ENCODE peak calls at places on chromosomes 1 and 21, in nine cellular contexts. One of them, this sample, is unnamed.
A peak's percentile ranks its signal among the peaks of the same experiment; 100 is the strongest.

GRCh38 chr1:1397839-1398523 is 1.2 kb downstream of the CCNL2 start:
- DNase-seq in fibroblast of lung: peak; percentile 36
- DNase-seq in H9: no peak
- DNase-seq in neural progenitor cell: no peak
- DNase-seq in AG09319: no peak
- DNase-seq in mucosa of descending colon: no peak
- DNase-seq in left ventricle myocardium inferior: no peak
- DNase-seq in GM06990: no peak
- DNase-seq in epithelial cell of esophagus: peak; percentile 70
- DNase-seq in this sample: no peak

GRCh38 chr1:39575191-39576015 is 1.2 kb downstream of the PABPC4 start:
- DNase-seq in neural progenitor cell: peak; percentile 69
- DNase-seq in epithelial cell of esophagus: peak; percentile 40
- DNase-seq in GM06990: no peak
- DNase-seq in left ventricle myocardium inferior: peak; percentile 60
- DNase-seq in H9: peak; percentile 42
- DNase-seq in mucosa of descending colon: peak; percentile 72
- DNase-seq in fibroblast of lung: peak; percentile 73
- DNase-seq in AG09319: no peak
- DNase-seq in this sample: peak; percentile 80

GRCh38 chr1:203169770-203170520 is 5.7 kb downstream of the MYBPH start:
- DNase-seq in left ventricle myocardium inferior: no peak
- DNase-seq in H9: no peak
- DNase-seq in fibroblast of lung: no peak
- DNase-seq in epithelial cell of esophagus: no peak
- DNase-seq in AG09319: no peak
- DNase-seq in GM06990: no peak
- DNase-seq in mucosa of descending colon: no peak
- DNase-seq in neural progenitor cell: no peak
- DNase-seq in this sample: no peak

GRCh38 chr1:27000817-27001460 is 7.4 kb downstream of the TRNP1 start:
- DNase-seq in H9: no peak
- DNase-seq in GM06990: no peak
- DNase-seq in mucosa of descending colon: no peak
- DNase-seq in neural progenitor cell: no peak
- DNase-seq in AG09319: no peak
- DNase-seq in fibroblast of lung: peak; percentile 81
- DNase-seq in epithelial cell of esophagus: peak; percentile 68
- DNase-seq in left ventricle myocardium inferior: no peak
- DNase-seq in this sample: no peak

GRCh38 chr1:16021681-16022080 is at the start of gene CLCNKA:
- DNase-seq in GM06990: no peak
- DNase-seq in H9: no peak
- DNase-seq in epithelial cell of esophagus: no peak
- DNase-seq in neural progenitor cell: no peak
- DNase-seq in mucosa of descending colon: no peak
- DNase-seq in left ventricle myocardium inferior: no peak
- DNase-seq in AG09319: no peak
- DNase-seq in fibroblast of lung: no peak
- DNase-seq in this sample: no peak

GRCh38 chr1:224542783-224543440 is 73.2 kb upstream of the CNIH3 start:
- DNase-seq in AG09319: peak; percentile 77
- DNase-seq in GM06990: no peak
- DNase-seq in mucosa of descending colon: no peak
- DNase-seq in left ventricle myocardium inferior: no peak
- DNase-seq in H9: no peak
- DNase-seq in epithelial cell of esophagus: peak; percentile 94
- DNase-seq in neural progenitor cell: no peak
- DNase-seq in fibroblast of lung: peak; percentile 100
- DNase-seq in this sample: no peak

GRCh38 chr1:226702318-226702956 is 36.6 kb downstream of the ITPKB start:
- DNase-seq in epithelial cell of esophagus: peak; percentile 66
- DNase-seq in fibroblast of lung: peak; percentile 74
- DNase-seq in AG09319: peak; percentile 61
- DNase-seq in left ventricle myocardium inferior: no peak
- DNase-seq in mucosa of descending colon: no peak
- DNase-seq in GM06990: no peak
- DNase-seq in H9: no peak
- DNase-seq in neural progenitor cell: no peak
- DNase-seq in this sample: no peak

GRCh38 chr1:228770779-228771223 is 35.5 kb downstream of the RHOU start:
- DNase-seq in fibroblast of lung: no peak
- DNase-seq in H9: no peak
- DNase-seq in left ventricle myocardium inferior: no peak
- DNase-seq in epithelial cell of esophagus: no peak
- DNase-seq in GM06990: no peak
- DNase-seq in AG09319: no peak
- DNase-seq in neural progenitor cell: no peak
- DNase-seq in mucosa of descending colon: no peak
- DNase-seq in this sample: no peak

GRCh38 chr1:8409107-8409506 is 91.2 kb downstream of the SLC45A1 start:
- DNase-seq in neural progenitor cell: peak; percentile 48
- DNase-seq in mucosa of descending colon: no peak
- DNase-seq in epithelial cell of esophagus: peak; percentile 47
- DNase-seq in AG09319: no peak
- DNase-seq in left ventricle myocardium inferior: no peak
- DNase-seq in H9: no peak
- DNase-seq in GM06990: no peak
- DNase-seq in fibroblast of lung: peak; percentile 69
- DNase-seq in this sample: peak; percentile 34

GRCh38 chr21:41168391-41169257 is 664 bp downstream of the BACE2 start:
- DNase-seq in H9: peak; percentile 51
- DNase-seq in fibroblast of lung: peak; percentile 82
- DNase-seq in epithelial cell of esophagus: peak; percentile 60
- DNase-seq in left ventricle myocardium inferior: peak; percentile 42
- DNase-seq in AG09319: no peak
- DNase-seq in neural progenitor cell: peak; percentile 62
- DNase-seq in mucosa of descending colon: peak; percentile 70
- DNase-seq in GM06990: peak; percentile 6
- DNase-seq in this sample: peak; percentile 38

GRCh38 chr1:181206513-181206912 is 118.0 kb downstream of the IER5 start:
- DNase-seq in epithelial cell of esophagus: no peak
- DNase-seq in mucosa of descending colon: no peak
- DNase-seq in neural progenitor cell: no peak
- DNase-seq in left ventricle myocardium inferior: peak; percentile 24
- DNase-seq in H9: no peak
- DNase-seq in GM06990: no peak
- DNase-seq in fibroblast of lung: no peak
- DNase-seq in AG09319: no peak
- DNase-seq in this sample: no peak

GRCh38 chr1:221035680-221036153 is 156.5 kb downstream of the HLX start:
- DNase-seq in epithelial cell of esophagus: peak; percentile 49
- DNase-seq in fibroblast of lung: peak; percentile 70
- DNase-seq in GM06990: no peak
- DNase-seq in H9: no peak
- DNase-seq in left ventricle myocardium inferior: no peak
- DNase-seq in mucosa of descending colon: no peak
- DNase-seq in AG09319: no peak
- DNase-seq in neural progenitor cell: no peak
- DNase-seq in this sample: no peak

GRCh38 chr1:119986007-119986497 is 83.4 kb downstream of the NOTCH2 start:
- DNase-seq in H9: no peak
- DNase-seq in GM06990: no peak
- DNase-seq in AG09319: no peak
- DNase-seq in fibroblast of lung: no peak
- DNase-seq in mucosa of descending colon: no peak
- DNase-seq in left ventricle myocardium inferior: no peak
- DNase-seq in neural progenitor cell: no peak
- DNase-seq in epithelial cell of esophagus: no peak
- DNase-seq in this sample: no peak

GRCh38 chr1:35935989-35936388 is 5.1 kb downstream of the AGO3 start:
- DNase-seq in fibroblast of lung: peak; percentile 73
- DNase-seq in GM06990: peak; percentile 18
- DNase-seq in H9: no peak
- DNase-seq in epithelial cell of esophagus: no peak
- DNase-seq in mucosa of descending colon: no peak
- DNase-seq in AG09319: no peak
- DNase-seq in left ventricle myocardium inferior: no peak
- DNase-seq in neural progenitor cell: no peak
- DNase-seq in this sample: no peak

GRCh38 chr1:26378088-26378878 is 5.7 kb upstream of the ZNF683 start:
- DNase-seq in fibroblast of lung: peak; percentile 99
- DNase-seq in neural progenitor cell: no peak
- DNase-seq in mucosa of descending colon: peak; percentile 54
- DNase-seq in AG09319: peak; percentile 89
- DNase-seq in epithelial cell of esophagus: peak; percentile 95
- DNase-seq in left ventricle myocardium inferior: no peak
- DNase-seq in H9: no peak
- DNase-seq in GM06990: peak; percentile 78
- DNase-seq in this sample: peak; percentile 85

GRCh38 chr1:8252266-8252951 is 65.5 kb upstream of the SLC45A1 start:
- DNase-seq in mucosa of descending colon: peak; percentile 14
- DNase-seq in fibroblast of lung: no peak
- DNase-seq in epithelial cell of esophagus: peak; percentile 40
- DNase-seq in GM06990: no peak
- DNase-seq in H9: no peak
- DNase-seq in neural progenitor cell: no peak
- DNase-seq in AG09319: no peak
- DNase-seq in left ventricle myocardium inferior: no peak
- DNase-seq in this sample: no peak

GRCh38 chr1:181036107-181036843 is 2.5 kb downstream of the MR1 start:
- DNase-seq in epithelial cell of esophagus: no peak
- DNase-seq in H9: no peak
- DNase-seq in left ventricle myocardium inferior: no peak
- DNase-seq in mucosa of descending colon: no peak
- DNase-seq in fibroblast of lung: no peak
- DNase-seq in neural progenitor cell: no peak
- DNase-seq in GM06990: no peak
- DNase-seq in AG09319: no peak
- DNase-seq in this sample: no peak

DNA sequence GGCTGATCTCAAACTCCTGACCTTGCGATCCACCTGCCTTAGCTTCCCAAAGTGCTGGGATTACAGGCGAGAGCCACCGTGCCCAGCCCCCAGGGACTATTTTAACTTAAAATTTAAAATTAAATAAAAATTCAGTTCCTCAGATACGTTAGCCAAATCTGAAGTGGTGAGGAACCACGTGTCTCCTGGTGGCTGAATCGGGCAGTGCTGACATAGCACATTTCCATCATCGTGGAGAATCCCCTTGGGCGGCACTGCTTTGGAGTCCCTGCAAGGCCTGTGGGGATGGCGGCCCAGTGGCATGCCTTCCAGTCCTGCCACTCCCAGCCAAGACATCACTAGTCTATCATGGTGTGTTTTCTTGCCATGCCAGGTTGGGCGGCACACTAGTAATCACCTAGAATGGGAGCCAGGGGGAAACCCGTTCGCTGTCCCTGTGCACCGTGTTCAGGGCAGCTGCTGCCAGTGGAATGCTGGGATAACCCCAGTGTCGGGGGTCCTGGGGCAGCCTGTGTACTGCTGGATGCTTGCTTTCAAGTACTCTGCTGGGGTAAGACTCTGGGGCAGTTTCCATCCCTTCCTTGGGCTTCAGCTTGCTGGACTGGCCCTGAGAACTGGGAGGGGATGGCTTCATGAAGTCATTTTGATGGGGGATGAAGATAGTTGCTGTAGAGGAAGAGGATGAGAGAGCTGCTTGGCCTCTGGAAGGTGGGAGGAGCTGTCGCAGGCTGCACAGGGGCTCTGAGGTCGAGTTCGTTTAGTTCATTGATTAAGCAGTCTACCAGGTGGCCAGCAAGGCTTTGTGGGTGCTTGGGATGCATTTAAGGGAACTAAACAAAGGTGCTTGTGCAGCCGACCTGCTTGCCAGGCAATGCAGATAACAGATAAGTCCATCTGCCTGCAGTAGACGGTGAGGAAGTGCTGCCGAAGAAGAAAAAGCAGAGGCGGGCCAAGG is 4.6 kb downstream of the ZBTB48 start:
- DNase-seq in GM06990: no peak
- DNase-seq in AG09319: no peak
- DNase-seq in fibroblast of lung: no peak
- DNase-seq in left ventricle myocardium inferior: no peak
- DNase-seq in mucosa of descending colon: no peak
- DNase-seq in epithelial cell of esophagus: no peak
- DNase-seq in H9: no peak
- DNase-seq in neural progenitor cell: no peak
- DNase-seq in this sample: no peak
- TF ChIP-seq CTCF in GM06990: no peak
- TF ChIP-seq CTCF in AG09319: no peak
- TF ChIP-seq CTCF in fibroblast of lung: no peak
- TF ChIP-seq CTCF in left ventricle myocardium inferior: no peak
- TF ChIP-seq CTCF in mucosa of descending colon: no peak
- TF ChIP-seq CTCF in epithelial cell of esophagus: peak; percentile 21
- TF ChIP-seq CTCF in H9: peak; percentile 52
- TF ChIP-seq CTCF in neural progenitor cell: peak; percentile 18
- TF ChIP-seq CTCF in this sample: no peak

DNA sequence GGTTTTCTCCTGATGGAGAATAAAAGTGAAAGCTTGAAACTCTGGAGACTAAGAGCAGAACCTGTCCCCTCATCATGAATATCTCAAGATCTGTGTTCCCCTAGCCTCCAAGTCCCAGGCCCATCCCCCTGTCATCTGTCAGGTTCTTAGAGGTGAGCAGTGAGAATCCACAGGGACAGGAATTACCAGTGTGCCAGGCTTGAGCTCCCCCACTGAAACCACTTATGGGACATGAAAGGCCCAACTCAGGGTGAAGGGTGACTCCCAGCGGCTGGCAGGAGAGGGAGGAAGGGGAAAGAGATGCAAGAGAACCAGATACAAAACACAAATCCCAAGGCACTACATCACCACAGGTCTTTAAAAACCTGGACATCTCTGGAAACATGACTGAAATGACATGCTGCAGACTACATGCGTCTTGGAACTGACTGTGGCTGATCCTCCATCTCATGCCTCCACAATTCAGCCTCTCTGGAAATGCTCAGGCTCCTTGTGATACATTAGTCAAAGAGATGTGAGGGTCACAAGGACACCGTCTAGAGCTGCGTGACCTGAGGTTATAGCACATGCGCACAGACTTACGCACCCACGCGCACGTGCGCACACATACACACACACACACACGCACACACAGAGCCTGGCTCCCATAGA is 6.8 kb upstream of the LY9 start:
- DNase-seq in fibroblast of lung: no peak
- DNase-seq in mucosa of descending colon: no peak
- DNase-seq in left ventricle myocardium inferior: no peak
- DNase-seq in H9: no peak
- DNase-seq in GM06990: no peak
- DNase-seq in epithelial cell of esophagus: no peak
- DNase-seq in AG09319: no peak
- DNase-seq in neural progenitor cell: no peak
- DNase-seq in this sample: no peak
- TF ChIP-seq CTCF in fibroblast of lung: no peak
- TF ChIP-seq CTCF in mucosa of descending colon: no peak
- TF ChIP-seq CTCF in left ventricle myocardium inferior: no peak
- TF ChIP-seq CTCF in H9: no peak
- TF ChIP-seq CTCF in GM06990: no peak
- TF ChIP-seq CTCF in epithelial cell of esophagus: no peak
- TF ChIP-seq CTCF in AG09319: no peak
- TF ChIP-seq CTCF in neural progenitor cell: no peak
- TF ChIP-seq CTCF in this sample: no peak

GRCh38 chr21:46329796-46330195 is 5.8 kb downstream of the PCNT start:
- DNase-seq in mucosa of descending colon: no peak
- DNase-seq in left ventricle myocardium inferior: no peak
- DNase-seq in neural progenitor cell: no peak
- DNase-seq in AG09319: no peak
- DNase-seq in epithelial cell of esophagus: no peak
- DNase-seq in GM06990: no peak
- DNase-seq in fibroblast of lung: no peak
- DNase-seq in H9: no peak
- DNase-seq in this sample: no peak
- TF ChIP-seq CTCF in mucosa of descending colon: no peak
- TF ChIP-seq CTCF in left ventricle myocardium inferior: no peak
- TF ChIP-seq CTCF in neural progenitor cell: no peak
- TF ChIP-seq CTCF in AG09319: no peak
- TF ChIP-seq CTCF in epithelial cell of esophagus: no peak
- TF ChIP-seq CTCF in GM06990: no peak
- TF ChIP-seq CTCF in fibroblast of lung: no peak
- TF ChIP-seq CTCF in H9: no peak
- TF ChIP-seq CTCF in this sample: no peak

GRCh38 chr1:9689971-9690381 is 38.4 kb downstream of the PIK3CD start:
- DNase-seq in neural progenitor cell: peak; percentile 80
- DNase-seq in left ventricle myocardium inferior: peak; percentile 38
- DNase-seq in fibroblast of lung: peak; percentile 13
- DNase-seq in mucosa of descending colon: peak; percentile 53
- DNase-seq in epithelial cell of esophagus: peak; percentile 37
- DNase-seq in AG09319: no peak
- DNase-seq in GM06990: no peak
- DNase-seq in H9: peak; percentile 62
- DNase-seq in this sample: no peak
- TF ChIP-seq CTCF in neural progenitor cell: no peak
- TF ChIP-seq CTCF in left ventricle myocardium inferior: no peak
- TF ChIP-seq CTCF in fibroblast of lung: peak; percentile 8
- TF ChIP-seq CTCF in mucosa of descending colon: no peak
- TF ChIP-seq CTCF in epithelial cell of esophagus: peak; percentile 16
- TF ChIP-seq CTCF in AG09319: no peak
- TF ChIP-seq CTCF in GM06990: no peak
- TF ChIP-seq CTCF in H9: peak; percentile 8
- TF ChIP-seq CTCF in this sample: no peak

This sample was measured in GM13976.